ENCODE peak calls at places on chromosomes 2 and 18, in four cellular contexts. I is HepG2, Q is GM12878, W is H1. R is an unnamed sample.

GRCh38 chr2:241445426-241445825 is 63.0 kb downstream of the STK25 start:
- DNase-seq in I (no peak), Q (no peak), W (no peak), R (no peak)

GRCh38 chr2:222797308-222797707 is 63.5 kb upstream of the ACSL3 start:
- DNase-seq in I (peak), Q (no peak), W (no peak), R (peak)

GRCh38 chr2:181954538-181954883 is 31.1 kb upstream of the PPP1R1C start:
- DNase-seq in W (no peak), I (no peak), Q (no peak), R (no peak)

GRCh38 chr2:201257941-201258665 is 2.2 kb upstream of the CASP8 start:
- DNase-seq in Q (peak), I (peak), W (no peak), R (peak)

GRCh38 chr18:46343940-46344372 is 239.8 kb downstream of the HAUS1 start:
- DNase-seq in I (no peak), W (peak), Q (peak), R (peak)

GRCh38 chr2:168434164-168434563 is 21.9 kb upstream of the CERS6 start:
- DNase-seq in W (no peak), I (no peak), Q (no peak), R (no peak)

GRCh38 chr2:150485871-150486538 is 1.5 kb downstream of the RND3 start:
- DNase-seq in W (peak), Q (no peak), I (no peak), R (no peak)

GRCh38 chr2:129404000-129404700 is 575.3 kb upstream of the RAB6C start:
- DNase-seq in I (no peak), W (no peak), Q (no peak), R (no peak)

GRCh38 chr2:240810621-240811020 is 9.4 kb downstream of the KIF1A start:
- DNase-seq in W (no peak), I (no peak), Q (no peak), R (no peak)

GRCh38 chr2:23703583-23704385 is 223.1 kb downstream of the ATAD2B start:
- DNase-seq in Q (no peak), W (peak), I (no peak), R (no peak)

GRCh38 chr2:169761970-169762292 is 28.3 kb downstream of the KLHL23 start:
- DNase-seq in W (no peak), I (no peak), Q (no peak), R (no peak)
- TF ChIP-seq CBX5 in W (no peak), I (no peak), Q (no peak), R (no peak)

GRCh38 chr2:85326946-85327756 is 638 bp downstream of the TGOLN2 start:
- DNase-seq in I (no peak), W (no peak), Q (no peak), R (no peak)
- TF ChIP-seq CBX5 in I (no peak), W (no peak), Q (no peak), R (no peak)

GRCh38 chr2:102520009-102520408 is 47.0 kb downstream of the SLC9A4 start:
- DNase-seq in I (peak), Q (no peak), W (no peak), R (peak)
- TF ChIP-seq CBX5 in I (no peak), Q (no peak), W (no peak), R (no peak)

DNA sequence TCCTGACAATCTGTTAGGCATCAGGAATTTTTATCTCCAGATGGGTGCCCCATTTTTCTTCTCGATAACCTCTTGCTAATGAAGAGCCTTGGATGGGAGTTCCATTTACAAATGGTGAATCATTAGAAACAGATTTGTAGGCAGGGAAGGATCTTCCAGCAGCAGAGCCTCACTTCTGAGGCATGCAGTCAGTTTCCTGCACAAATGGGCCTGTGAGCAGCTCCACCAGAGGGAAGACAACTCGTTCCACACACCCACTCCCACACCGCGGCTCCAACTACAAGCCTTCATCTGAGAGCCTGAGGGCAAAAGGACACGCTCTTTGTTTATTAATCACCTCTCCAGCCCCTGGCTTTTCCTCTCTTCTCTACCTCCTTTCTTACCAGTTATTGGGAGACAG is 108.5 kb downstream of the CTAGE1 start:
- DNase-seq in W (no peak), Q (no peak), I (no peak), R (no peak)
- TF ChIP-seq CBX5 in W (no peak), Q (no peak), I (no peak), R (no peak)

DNA sequence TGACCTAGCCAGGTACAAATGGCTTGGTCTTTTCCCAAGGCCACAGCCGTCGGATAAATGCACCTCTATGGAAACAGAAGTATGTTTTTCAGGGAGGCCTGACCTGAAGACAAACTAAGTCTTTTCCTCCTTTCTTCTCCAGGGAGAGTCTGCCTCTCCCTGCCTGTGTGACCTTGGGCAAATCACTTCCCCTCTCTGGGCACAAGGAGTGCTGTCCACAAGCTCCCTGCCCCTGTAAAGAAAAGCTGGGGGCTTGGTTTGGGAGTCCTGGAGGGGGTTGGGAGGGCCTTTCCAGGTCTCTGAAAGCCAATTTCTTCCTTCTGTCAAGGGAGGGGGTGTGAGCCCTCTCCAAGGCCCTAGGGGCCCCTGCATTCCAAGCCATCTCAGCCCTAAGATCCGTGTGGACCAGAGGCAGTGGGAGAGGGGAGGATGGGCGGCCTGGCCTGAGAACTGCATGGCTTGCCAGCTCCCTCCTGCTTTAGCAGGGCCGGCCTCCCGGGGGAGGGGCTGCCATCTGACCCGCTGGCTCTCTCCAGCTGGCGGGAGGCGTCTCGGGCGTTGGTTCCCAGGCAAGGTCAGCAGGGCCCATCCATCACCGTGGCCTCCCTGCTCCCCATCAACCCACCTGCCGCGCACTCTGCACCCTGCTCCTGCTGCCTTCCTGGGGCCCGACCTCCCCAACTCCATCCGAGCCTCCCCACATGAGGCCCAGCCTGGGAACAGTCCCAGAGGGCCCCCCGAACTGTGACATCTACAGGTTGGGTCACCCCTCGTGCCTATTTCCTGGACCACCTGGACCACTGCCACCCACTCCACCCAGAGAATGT is 61.4 kb downstream of the SMAD7 start:
- DNase-seq in Q (no peak), W (peak), I (no peak), R (no peak)
- TF ChIP-seq CBX5 in Q (no peak), W (no peak), I (no peak), R (no peak)

GRCh38 chr2:84919885-84920580 is 14.6 kb downstream of the TMSB10 start:
- DNase-seq in Q (no peak), W (no peak), I (peak), R (peak)
- TF ChIP-seq CBX5 in Q (no peak), W (no peak), I (no peak), R (no peak)